ENCODE peak calls at places on chromosomes 5 and 9, in four cellular contexts. Z, K, X and A are unnamed samples.

GRCh38 chr9:124869986-124870560 is 8.1 kb downstream of the ARPC5L start:
- DNase-seq in Z (peak), K (peak), X (peak), A (peak)

GRCh38 chr5:61887271-61887670 is 418.7 kb upstream of the KIF2A start:
- DNase-seq in Z (no peak), K (no peak), X (no peak), A (no peak)

GRCh38 chr5:1538741-1539392 is 15.1 kb upstream of the LPCAT1 start:
- DNase-seq in Z (no peak), K (no peak), X (no peak), A (no peak)

GRCh38 chr5:136656811-136657210 is 291.5 kb upstream of the TRPC7 start:
- DNase-seq in Z (peak), K (no peak), X (peak), A (no peak)

GRCh38 chr5:176754376-176754942 is 55.9 kb upstream of the UNC5A start:
- DNase-seq in Z (no peak), K (no peak), X (no peak), A (no peak)

GRCh38 chr9:129289883-129290282 is 111.8 kb upstream of the IER5L start:
- DNase-seq in Z (no peak), K (no peak), X (no peak), A (no peak)

GRCh38 chr5:95102080-95102479 is 182.8 kb downstream of the MCTP1 start:
- DNase-seq in Z (no peak), K (no peak), X (peak), A (no peak)

GRCh38 chr5:57592236-57592635 is 109.6 kb upstream of the ACTBL2 start:
- DNase-seq in Z (no peak), K (no peak), X (peak), A (no peak)

GRCh38 chr9:86644315-86645034 is 290.3 kb upstream of the TUT7 start:
- DNase-seq in Z (no peak), K (no peak), X (no peak), A (no peak)

GRCh38 chr9:13241283-13241682 is 38.2 kb downstream of the MPDZ start:
- DNase-seq in Z (no peak), K (no peak), X (no peak), A (no peak)

GRCh38 chr5:132427285-132428146 is 58.0 kb downstream of the SLC22A5 start:
- DNase-seq in Z (no peak), K (no peak), X (no peak), A (peak)

GRCh38 chr5:18797241-18797640 is 1163.0 kb downstream of the TAF11L14 start:
- DNase-seq in Z (no peak), K (no peak), X (peak), A (no peak)

GRCh38 chr5:142726188-142726731 is 40.4 kb upstream of the FGF1 start:
- DNase-seq in Z (peak), K (no peak), X (peak), A (no peak)

GRCh38 chr5:139726248-139726647 is 69.4 kb upstream of the PSD2 start:
- DNase-seq in Z (no peak), K (no peak), X (no peak), A (no peak)

GRCh38 chr5:140312067-140312790 is 9.3 kb upstream of the PFDN1 start:
- DNase-seq in Z (peak), K (no peak), X (peak), A (no peak)

GRCh38 chr9:90102292-90102901 is 497.6 kb downstream of the GADD45G start:
- DNase-seq in Z (peak), K (peak), X (peak), A (peak)

GRCh38 chr5:159752622-159753275 is 163.5 kb upstream of the ADRA1B start:
- DNase-seq in Z (no peak), K (no peak), X (no peak), A (no peak)

GRCh38 chr9:117073539-117074336 is 341.1 kb downstream of the ASTN2 start:
- DNase-seq in Z (no peak), K (no peak), X (no peak), A (no peak)

GRCh38 chr9:38437193-38437823 is 13.1 kb upstream of the IGFBPL1 start:
- DNase-seq in Z (no peak), K (no peak), X (peak), A (no peak)

GRCh38 chr5:172866802-172867748 is 33.0 kb downstream of the ERGIC1 start:
- DNase-seq in Z (no peak), K (no peak), X (peak), A (no peak)

GRCh38 chr9:107737987-107738743 is 248.6 kb upstream of the KLF4 start:
- DNase-seq in Z (peak), K (no peak), X (peak), A (no peak)